ENCODE peak calls at places on chromosomes 4 and X, in eight cellular contexts. One of them, this sample, is unnamed.

GRCh38 chr4:177974461-177974860 is 532.2 kb upstream of the AGA start:
- DNase-seq in heart right ventricle: no peak
- DNase-seq in endothelial cell: no peak
- DNase-seq in A549: no peak
- DNase-seq in stimulated activated CD8-positive, alpha-beta memory T cell treated with anti-CD3 and anti-CD28 coated beads, Interleukin-4, amount 100 ng/mL, for 1 hour: no peak
- DNase-seq in activated CD4-positive, alpha-beta T cell treated with anti-CD3 and anti-CD28 coated beads, Interleukin-2, amount 50 U/mL, for 1 hour: no peak
- DNase-seq in activated CD8-positive, alpha-beta T cell treated with anti-CD3 and anti-CD28 coated beads for 36 hours: no peak
- DNase-seq in iPS-NIHi11: no peak
- DNase-seq in this sample: no peak

GRCh38 chr4:23855912-23856605 is 33.8 kb downstream of the PPARGC1A start:
- DNase-seq in heart right ventricle: no peak
- DNase-seq in endothelial cell: no peak
- DNase-seq in A549: no peak
- DNase-seq in stimulated activated CD8-positive, alpha-beta memory T cell treated with anti-CD3 and anti-CD28 coated beads, Interleukin-4, amount 100 ng/mL, for 1 hour: no peak
- DNase-seq in activated CD4-positive, alpha-beta T cell treated with anti-CD3 and anti-CD28 coated beads, Interleukin-2, amount 50 U/mL, for 1 hour: no peak
- DNase-seq in activated CD8-positive, alpha-beta T cell treated with anti-CD3 and anti-CD28 coated beads for 36 hours: no peak
- DNase-seq in iPS-NIHi11: no peak
- DNase-seq in this sample: no peak

GRCh38 chr4:6688879-6689505 is 4.7 kb upstream of the S100P start:
- DNase-seq in heart right ventricle: no peak
- DNase-seq in endothelial cell: no peak
- DNase-seq in A549: peak
- DNase-seq in stimulated activated CD8-positive, alpha-beta memory T cell treated with anti-CD3 and anti-CD28 coated beads, Interleukin-4, amount 100 ng/mL, for 1 hour: peak
- DNase-seq in activated CD4-positive, alpha-beta T cell treated with anti-CD3 and anti-CD28 coated beads, Interleukin-2, amount 50 U/mL, for 1 hour: peak
- DNase-seq in activated CD8-positive, alpha-beta T cell treated with anti-CD3 and anti-CD28 coated beads for 36 hours: peak
- DNase-seq in iPS-NIHi11: peak
- DNase-seq in this sample: no peak

GRCh38 chr4:56148428-56148827 is 199.7 kb downstream of the CEP135 start:
- DNase-seq in heart right ventricle: no peak
- DNase-seq in endothelial cell: no peak
- DNase-seq in A549: no peak
- DNase-seq in stimulated activated CD8-positive, alpha-beta memory T cell treated with anti-CD3 and anti-CD28 coated beads, Interleukin-4, amount 100 ng/mL, for 1 hour: no peak
- DNase-seq in activated CD4-positive, alpha-beta T cell treated with anti-CD3 and anti-CD28 coated beads, Interleukin-2, amount 50 U/mL, for 1 hour: no peak
- DNase-seq in activated CD8-positive, alpha-beta T cell treated with anti-CD3 and anti-CD28 coated beads for 36 hours: no peak
- DNase-seq in iPS-NIHi11: no peak
- DNase-seq in this sample: no peak

GRCh38 chr4:3385719-3386440 is 55.9 kb upstream of the HGFAC start:
- DNase-seq in heart right ventricle: no peak
- DNase-seq in endothelial cell: no peak
- DNase-seq in A549: no peak
- DNase-seq in stimulated activated CD8-positive, alpha-beta memory T cell treated with anti-CD3 and anti-CD28 coated beads, Interleukin-4, amount 100 ng/mL, for 1 hour: no peak
- DNase-seq in activated CD4-positive, alpha-beta T cell treated with anti-CD3 and anti-CD28 coated beads, Interleukin-2, amount 50 U/mL, for 1 hour: no peak
- DNase-seq in activated CD8-positive, alpha-beta T cell treated with anti-CD3 and anti-CD28 coated beads for 36 hours: no peak
- DNase-seq in iPS-NIHi11: no peak
- DNase-seq in this sample: peak

GRCh38 chr4:110224142-110224541 is 25.7 kb upstream of the ELOVL6 start:
- DNase-seq in heart right ventricle: no peak
- DNase-seq in endothelial cell: no peak
- DNase-seq in A549: no peak
- DNase-seq in stimulated activated CD8-positive, alpha-beta memory T cell treated with anti-CD3 and anti-CD28 coated beads, Interleukin-4, amount 100 ng/mL, for 1 hour: no peak
- DNase-seq in activated CD4-positive, alpha-beta T cell treated with anti-CD3 and anti-CD28 coated beads, Interleukin-2, amount 50 U/mL, for 1 hour: no peak
- DNase-seq in activated CD8-positive, alpha-beta T cell treated with anti-CD3 and anti-CD28 coated beads for 36 hours: no peak
- DNase-seq in iPS-NIHi11: no peak
- DNase-seq in this sample: no peak

GRCh38 chr4:123804171-123804721 is 407.7 kb downstream of the SPRY1 start:
- DNase-seq in heart right ventricle: no peak
- DNase-seq in endothelial cell: no peak
- DNase-seq in A549: no peak
- DNase-seq in stimulated activated CD8-positive, alpha-beta memory T cell treated with anti-CD3 and anti-CD28 coated beads, Interleukin-4, amount 100 ng/mL, for 1 hour: no peak
- DNase-seq in activated CD4-positive, alpha-beta T cell treated with anti-CD3 and anti-CD28 coated beads, Interleukin-2, amount 50 U/mL, for 1 hour: no peak
- DNase-seq in activated CD8-positive, alpha-beta T cell treated with anti-CD3 and anti-CD28 coated beads for 36 hours: no peak
- DNase-seq in iPS-NIHi11: no peak
- DNase-seq in this sample: no peak

GRCh38 chr4:180665481-180665880 is 1577.7 kb upstream of the TENM3 start:
- DNase-seq in heart right ventricle: no peak
- DNase-seq in endothelial cell: no peak
- DNase-seq in A549: no peak
- DNase-seq in stimulated activated CD8-positive, alpha-beta memory T cell treated with anti-CD3 and anti-CD28 coated beads, Interleukin-4, amount 100 ng/mL, for 1 hour: no peak
- DNase-seq in activated CD4-positive, alpha-beta T cell treated with anti-CD3 and anti-CD28 coated beads, Interleukin-2, amount 50 U/mL, for 1 hour: no peak
- DNase-seq in activated CD8-positive, alpha-beta T cell treated with anti-CD3 and anti-CD28 coated beads for 36 hours: no peak
- DNase-seq in iPS-NIHi11: no peak
- DNase-seq in this sample: no peak

GRCh38 chr4:141248029-141248428 is 27.3 kb downstream of the ZNF330 start:
- DNase-seq in heart right ventricle: no peak
- DNase-seq in endothelial cell: no peak
- DNase-seq in A549: no peak
- DNase-seq in stimulated activated CD8-positive, alpha-beta memory T cell treated with anti-CD3 and anti-CD28 coated beads, Interleukin-4, amount 100 ng/mL, for 1 hour: no peak
- DNase-seq in activated CD4-positive, alpha-beta T cell treated with anti-CD3 and anti-CD28 coated beads, Interleukin-2, amount 50 U/mL, for 1 hour: no peak
- DNase-seq in activated CD8-positive, alpha-beta T cell treated with anti-CD3 and anti-CD28 coated beads for 36 hours: no peak
- DNase-seq in iPS-NIHi11: no peak
- DNase-seq in this sample: no peak

GRCh38 chrX:50198348-50198747 is 2.5 kb downstream of the AKAP4 start:
- DNase-seq in heart right ventricle: no peak
- DNase-seq in endothelial cell: no peak
- DNase-seq in A549: no peak
- DNase-seq in stimulated activated CD8-positive, alpha-beta memory T cell treated with anti-CD3 and anti-CD28 coated beads, Interleukin-4, amount 100 ng/mL, for 1 hour: no peak
- DNase-seq in activated CD4-positive, alpha-beta T cell treated with anti-CD3 and anti-CD28 coated beads, Interleukin-2, amount 50 U/mL, for 1 hour: no peak
- DNase-seq in activated CD8-positive, alpha-beta T cell treated with anti-CD3 and anti-CD28 coated beads for 36 hours: no peak
- DNase-seq in iPS-NIHi11: no peak
- DNase-seq in this sample: no peak

GRCh38 chr4:2977116-2978097 is 14.0 kb downstream of the GRK4 start:
- DNase-seq in heart right ventricle: no peak
- DNase-seq in endothelial cell: no peak
- DNase-seq in A549: no peak
- DNase-seq in stimulated activated CD8-positive, alpha-beta memory T cell treated with anti-CD3 and anti-CD28 coated beads, Interleukin-4, amount 100 ng/mL, for 1 hour: no peak
- DNase-seq in activated CD4-positive, alpha-beta T cell treated with anti-CD3 and anti-CD28 coated beads, Interleukin-2, amount 50 U/mL, for 1 hour: no peak
- DNase-seq in activated CD8-positive, alpha-beta T cell treated with anti-CD3 and anti-CD28 coated beads for 36 hours: no peak
- DNase-seq in iPS-NIHi11: no peak
- DNase-seq in this sample: no peak

GRCh38 chr4:139575072-139575471 is 19.1 kb upstream of the SETD7 start:
- DNase-seq in heart right ventricle: no peak
- DNase-seq in endothelial cell: no peak
- DNase-seq in A549: no peak
- DNase-seq in stimulated activated CD8-positive, alpha-beta memory T cell treated with anti-CD3 and anti-CD28 coated beads, Interleukin-4, amount 100 ng/mL, for 1 hour: no peak
- DNase-seq in activated CD4-positive, alpha-beta T cell treated with anti-CD3 and anti-CD28 coated beads, Interleukin-2, amount 50 U/mL, for 1 hour: no peak
- DNase-seq in activated CD8-positive, alpha-beta T cell treated with anti-CD3 and anti-CD28 coated beads for 36 hours: no peak
- DNase-seq in iPS-NIHi11: no peak
- DNase-seq in this sample: peak

GRCh38 chr4:99749445-99750391 is 66.9 kb upstream of the DAPP1 start:
- DNase-seq in heart right ventricle: no peak
- DNase-seq in endothelial cell: no peak
- DNase-seq in A549: no peak
- DNase-seq in stimulated activated CD8-positive, alpha-beta memory T cell treated with anti-CD3 and anti-CD28 coated beads, Interleukin-4, amount 100 ng/mL, for 1 hour: no peak
- DNase-seq in activated CD4-positive, alpha-beta T cell treated with anti-CD3 and anti-CD28 coated beads, Interleukin-2, amount 50 U/mL, for 1 hour: no peak
- DNase-seq in activated CD8-positive, alpha-beta T cell treated with anti-CD3 and anti-CD28 coated beads for 36 hours: no peak
- DNase-seq in iPS-NIHi11: no peak
- DNase-seq in this sample: no peak

GRCh38 chr4:127844605-127845116 is 36.0 kb upstream of the PLK4 start:
- DNase-seq in heart right ventricle: no peak
- DNase-seq in endothelial cell: no peak
- DNase-seq in A549: no peak
- DNase-seq in stimulated activated CD8-positive, alpha-beta memory T cell treated with anti-CD3 and anti-CD28 coated beads, Interleukin-4, amount 100 ng/mL, for 1 hour: no peak
- DNase-seq in activated CD4-positive, alpha-beta T cell treated with anti-CD3 and anti-CD28 coated beads, Interleukin-2, amount 50 U/mL, for 1 hour: no peak
- DNase-seq in activated CD8-positive, alpha-beta T cell treated with anti-CD3 and anti-CD28 coated beads for 36 hours: no peak
- DNase-seq in iPS-NIHi11: no peak
- DNase-seq in this sample: no peak

GRCh38 chr4:5979981-5980380 is 38.2 kb downstream of the C4orf50 start:
- DNase-seq in heart right ventricle: no peak
- DNase-seq in endothelial cell: peak
- DNase-seq in A549: peak
- DNase-seq in stimulated activated CD8-positive, alpha-beta memory T cell treated with anti-CD3 and anti-CD28 coated beads, Interleukin-4, amount 100 ng/mL, for 1 hour: no peak
- DNase-seq in activated CD4-positive, alpha-beta T cell treated with anti-CD3 and anti-CD28 coated beads, Interleukin-2, amount 50 U/mL, for 1 hour: no peak
- DNase-seq in activated CD8-positive, alpha-beta T cell treated with anti-CD3 and anti-CD28 coated beads for 36 hours: peak
- DNase-seq in iPS-NIHi11: peak
- DNase-seq in this sample: peak

GRCh38 chrX:10203617-10204016 is 46.8 kb downstream of the CLCN4 start:
- DNase-seq in heart right ventricle: no peak
- DNase-seq in endothelial cell: no peak
- DNase-seq in A549: no peak
- DNase-seq in stimulated activated CD8-positive, alpha-beta memory T cell treated with anti-CD3 and anti-CD28 coated beads, Interleukin-4, amount 100 ng/mL, for 1 hour: no peak
- DNase-seq in activated CD4-positive, alpha-beta T cell treated with anti-CD3 and anti-CD28 coated beads, Interleukin-2, amount 50 U/mL, for 1 hour: no peak
- DNase-seq in activated CD8-positive, alpha-beta T cell treated with anti-CD3 and anti-CD28 coated beads for 36 hours: no peak
- DNase-seq in iPS-NIHi11: no peak
- DNase-seq in this sample: no peak

GRCh38 chrX:153981771-153982533 is 9.4 kb downstream of the TMEM187 start:
- DNase-seq in heart right ventricle: no peak
- DNase-seq in endothelial cell: no peak
- DNase-seq in A549: no peak
- DNase-seq in stimulated activated CD8-positive, alpha-beta memory T cell treated with anti-CD3 and anti-CD28 coated beads, Interleukin-4, amount 100 ng/mL, for 1 hour: no peak
- DNase-seq in activated CD4-positive, alpha-beta T cell treated with anti-CD3 and anti-CD28 coated beads, Interleukin-2, amount 50 U/mL, for 1 hour: peak
- DNase-seq in activated CD8-positive, alpha-beta T cell treated with anti-CD3 and anti-CD28 coated beads for 36 hours: peak
- DNase-seq in iPS-NIHi11: no peak
- DNase-seq in this sample: no peak

GRCh38 chrX:15594371-15594770 is 6.4 kb downstream of the ACE2 start:
- DNase-seq in heart right ventricle: no peak
- DNase-seq in endothelial cell: no peak
- DNase-seq in A549: peak
- DNase-seq in stimulated activated CD8-positive, alpha-beta memory T cell treated with anti-CD3 and anti-CD28 coated beads, Interleukin-4, amount 100 ng/mL, for 1 hour: no peak
- DNase-seq in activated CD4-positive, alpha-beta T cell treated with anti-CD3 and anti-CD28 coated beads, Interleukin-2, amount 50 U/mL, for 1 hour: no peak
- DNase-seq in activated CD8-positive, alpha-beta T cell treated with anti-CD3 and anti-CD28 coated beads for 36 hours: no peak
- DNase-seq in iPS-NIHi11: peak
- DNase-seq in this sample: no peak

GRCh38 chr4:102717448-102718092 is 43.2 kb downstream of the MANBA start:
- DNase-seq in heart right ventricle: no peak
- DNase-seq in endothelial cell: no peak
- DNase-seq in A549: peak
- DNase-seq in stimulated activated CD8-positive, alpha-beta memory T cell treated with anti-CD3 and anti-CD28 coated beads, Interleukin-4, amount 100 ng/mL, for 1 hour: no peak
- DNase-seq in activated CD4-positive, alpha-beta T cell treated with anti-CD3 and anti-CD28 coated beads, Interleukin-2, amount 50 U/mL, for 1 hour: no peak
- DNase-seq in activated CD8-positive, alpha-beta T cell treated with anti-CD3 and anti-CD28 coated beads for 36 hours: no peak
- DNase-seq in iPS-NIHi11: no peak
- DNase-seq in this sample: no peak

This sample was measured in mesenteric fat pad.